ENCODE peak calls at places on chromosomes 12 and 14, in seven cellular contexts. W is effector memory CD4-positive, alpha-beta T cell; Y is fibroblast of lung; U is fibroblast of mammary gland; O is sigmoid colon; Z is fibroblast of pulmonary artery; F is astrocyte of the cerebellum. A is an unnamed sample.

GRCh38 chr12:59070534-59070933 is 150.2 kb upstream of the LRIG3 start:
- DNase-seq in F (no peak), Z (peak; percentile 33), U (no peak), O (no peak), Y (peak; percentile 64), W (no peak), A (no peak)

GRCh38 chr12:6355491-6356373 is 13.9 kb upstream of the TNFRSF1A start:
- DNase-seq in O (no peak), W (no peak), Z (no peak), F (no peak), Y (no peak), U (no peak), A (no peak)

GRCh38 chr14:53391156-53391555 is 238.0 kb upstream of the DDHD1 start:
- DNase-seq in F (no peak), Y (peak; percentile 90), Z (peak; percentile 59), O (no peak), U (peak; percentile 93), W (no peak), A (no peak)

GRCh38 chr12:120799417-120800045 is 73.9 kb downstream of the ACADS start:
- DNase-seq in Y (no peak), F (no peak), U (no peak), Z (no peak), O (no peak), W (no peak), A (no peak)

GRCh38 chr14:96078687-96079016 is 39.5 kb downstream of the C14orf132 start:
- DNase-seq in Z (no peak), W (no peak), F (no peak), U (no peak), O (peak; percentile 40), Y (no peak), A (no peak)

GRCh38 chr12:109719123-109720022 is 5.7 kb downstream of the FAM222A start:
- DNase-seq in U (no peak), O (no peak), F (no peak), Y (no peak), Z (no peak), W (no peak), A (no peak)

GRCh38 chr14:77238996-77239395 is 32.0 kb downstream of the NGB start:
- DNase-seq in W (no peak), F (no peak), Y (no peak), U (no peak), Z (no peak), O (no peak), A (no peak)

GRCh38 chr12:89129471-89129870 is 222.8 kb downstream of the DUSP6 start:
- DNase-seq in Y (no peak), Z (no peak), U (no peak), O (no peak), F (no peak), W (no peak), A (no peak)

GRCh38 chr12:71045781-71046180 is 112.0 kb downstream of the TSPAN8 start:
- DNase-seq in Y (peak; percentile 45), W (no peak), O (no peak), F (peak; percentile 43), Z (peak; percentile 87), U (peak; percentile 96), A (peak; percentile 79)

GRCh38 chr12:32535260-32535999 is 136.1 kb downstream of the FGD4 start:
- DNase-seq in Y (peak; percentile 74), F (no peak), Z (peak; percentile 69), U (peak; percentile 73), O (peak; percentile 83), W (no peak), A (no peak)

GRCh38 chr14:55053018-55053417 is 1.6 kb downstream of the MAPK1IP1L start:
- DNase-seq in W (no peak), F (no peak), Z (no peak), Y (no peak), U (no peak), O (no peak), A (no peak)

GRCh38 chr12:93939641-93940040 is 208.7 kb upstream of the PLXNC1 start:
- DNase-seq in U (peak; percentile 18), Z (no peak), O (no peak), F (no peak), Y (no peak), W (no peak), A (no peak)

GRCh38 chr12:91007531-91008290 is 2.9 kb upstream of the EPYC start:
- DNase-seq in Y (no peak), Z (no peak), U (no peak), F (no peak), W (no peak), O (no peak), A (no peak)

GRCh38 chr12:12521044-12521485 is 41.6 kb downstream of the DUSP16 start:
- DNase-seq in U (no peak), Y (peak; percentile 38), Z (no peak), F (no peak), O (no peak), W (no peak), A (no peak)

GRCh38 chr12:28415755-28416154 is 225.5 kb downstream of the CCDC91 start:
- DNase-seq in W (no peak), O (no peak), F (peak; percentile 61), U (peak; percentile 86), Z (peak; percentile 84), Y (peak; percentile 94), A (peak; percentile 37)

GRCh38 chr14:71720978-71721624 is 211.1 kb upstream of the RGS6 start:
- DNase-seq in F (peak; percentile 74), W (no peak), Z (peak; percentile 90), Y (peak; percentile 81), U (peak; percentile 87), O (no peak), A (peak; percentile 39)

GRCh38 chr12:131499160-131499863 is 211.6 kb upstream of the SFSWAP start:
- DNase-seq in W (no peak), O (no peak), U (no peak), F (no peak), Y (no peak), Z (no peak), A (no peak)

GRCh38 chr12:110846615-110847566 is at the start of gene CCDC63:
- DNase-seq in F (peak; percentile 4), W (no peak), U (peak; percentile 33), O (peak; percentile 78), Z (peak; percentile 45), Y (peak; percentile 55), A (peak; percentile 8)

GRCh38 chr14:36078080-36078479 is 98.4 kb downstream of the PTCSC3 start:
- DNase-seq in U (no peak), O (no peak), Y (no peak), Z (no peak), F (no peak), W (no peak), A (no peak)

GRCh38 chr14:104388011-104388521 is 191.5 kb upstream of the C14orf180 start:
- DNase-seq in O (peak; percentile 40), U (no peak), F (no peak), Z (no peak), Y (no peak), W (no peak), A (no peak)

GRCh38 chr12:54005853-54006699 is 2.7 kb upstream of the HOXC8 start:
- DNase-seq in U (peak; percentile 89), Z (peak; percentile 81), W (peak; percentile 79), F (peak; percentile 40), O (peak; percentile 91), Y (peak; percentile 53), A (no peak)

GRCh38 chr14:61140872-61141271 is 140.3 kb downstream of the TMEM30B start:
- DNase-seq in Z (peak; percentile 63), Y (peak; percentile 99), W (no peak), F (peak; percentile 86), O (no peak), U (peak; percentile 96), A (peak; percentile 88)

GRCh38 chr14:103101964-103102688 is 7.6 kb downstream of the EXOC3L4 start:
- DNase-seq in O (no peak), Y (peak; percentile 26), W (no peak), F (no peak), Z (no peak), U (no peak), A (no peak)
- H3K4me3 ChIP-seq in O (no peak overlapping the region), Y (no peak overlapping the region), W (no peak overlapping the region), F (no peak overlapping the region), Z (no peak overlapping the region), U (no peak overlapping the region), A (no peak overlapping the region)

GRCh38 chr12:61757831-61758505 is 502.2 kb upstream of the USP15 start:
- DNase-seq in Y (no peak), O (no peak), Z (peak; percentile 0), W (no peak), F (no peak), U (peak; percentile 65), A (no peak)
- H3K4me3 ChIP-seq in Y (no peak overlapping the region), O (no peak overlapping the region), Z (no peak overlapping the region), W (no peak overlapping the region), F (no peak overlapping the region), U (no peak overlapping the region), A (no peak overlapping the region)

GRCh38 chr14:65966188-65966587 is 520.0 kb upstream of the CCDC196 start:
- DNase-seq in F (no peak), Z (no peak), U (no peak), Y (no peak), O (no peak), W (no peak), A (no peak)
- H3K4me3 ChIP-seq in F (no peak overlapping the region), Z (no peak overlapping the region), U (no peak overlapping the region), Y (no peak overlapping the region), O (no peak overlapping the region), W (no peak overlapping the region), A (no peak overlapping the region)

GRCh38 chr14:99435327-99435726 is 45.3 kb downstream of the SETD3 start:
- DNase-seq in Y (no peak), W (no peak), F (no peak), U (no peak), Z (no peak), O (no peak), A (no peak)

GRCh38 chr14:99432491-99432890 is 48.2 kb downstream of the SETD3 start:
- DNase-seq in W (no peak), O (no peak), Z (no peak), U (no peak), Y (no peak), F (no peak), A (no peak)

GRCh38 chr14:99440278-99440677 is 40.4 kb downstream of the SETD3 start:
- DNase-seq in U (no peak), F (no peak), Y (no peak), Z (no peak), O (no peak), W (no peak), A (no peak)

GRCh38 chr14:99437706-99438105 is 43.0 kb downstream of the SETD3 start:
- DNase-seq in U (no peak), O (no peak), Y (no peak), F (no peak), Z (no peak), W (no peak), A (no peak)

DNA sequence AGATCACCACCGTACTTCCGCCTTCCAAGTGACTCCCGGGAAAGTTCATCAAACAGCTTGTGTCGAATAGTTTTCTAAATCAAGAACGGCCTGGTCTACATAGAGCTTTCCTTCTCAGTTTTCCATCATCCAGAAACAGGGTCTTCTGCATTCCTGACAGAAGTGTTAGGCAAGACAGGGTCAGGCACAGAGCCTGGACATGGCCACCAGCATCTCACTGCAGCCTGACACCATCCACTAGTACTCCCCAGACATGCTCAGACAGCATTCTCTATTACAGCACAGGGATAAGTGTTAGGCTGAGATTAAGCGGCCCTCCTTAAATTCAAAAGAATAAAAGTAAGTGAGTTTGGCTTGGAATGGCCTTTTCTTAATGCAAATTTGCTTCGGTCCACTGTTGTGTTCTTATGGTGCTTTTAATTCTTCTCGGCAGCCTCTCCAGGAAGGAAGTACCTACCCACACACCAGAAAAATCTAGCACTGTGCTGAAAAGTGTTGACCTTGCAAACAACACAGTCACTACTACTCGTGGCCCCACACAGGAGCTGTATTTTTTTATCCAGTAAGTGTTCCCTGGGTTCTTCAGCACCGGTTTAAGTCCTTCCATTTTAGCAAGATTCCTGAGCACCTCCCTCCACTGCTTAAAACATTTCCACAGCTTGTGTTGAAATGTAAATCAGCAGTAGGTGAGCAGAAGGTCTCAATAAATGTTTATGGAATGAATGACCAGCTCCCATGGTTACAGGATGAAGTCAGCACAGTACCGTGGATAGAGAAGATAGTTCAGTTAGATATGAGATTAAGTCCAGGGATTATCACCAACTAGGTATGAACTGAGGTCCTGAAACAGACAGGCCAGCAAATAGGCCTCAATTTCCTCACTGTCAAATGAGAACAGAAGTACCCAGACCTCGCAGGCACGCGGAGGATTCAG is 44.1 kb downstream of the SETD3 start:
- DNase-seq in W (no peak), U (no peak), O (no peak), Y (peak; percentile 63), F (no peak), Z (peak; percentile 22), A (no peak)
- H3K4me3 ChIP-seq in W (no peak overlapping the region), U (no peak overlapping the region), O (no peak overlapping the region), Y (no peak overlapping the region), F (no peak overlapping the region), Z (no peak overlapping the region), A (no peak overlapping the region)